ENCODE peak calls at places on chromosomes 5 and 9, in seven cellular contexts. Z, W, P, J, N, A and D are unnamed samples.

GRCh38 chr9:89309166-89309565 is 1.8 kb upstream of the CKS2 start:
- DNase-seq in Z (no peak), W (no peak), P (no peak), J (no peak), N (no peak), A (no peak), D (no peak)

GRCh38 chr9:130042406-130042930 is 521 bp downstream of the FNBP1 start:
- DNase-seq in Z (peak; percentile 72), W (no peak), P (no peak), J (no peak), N (no peak), A (no peak), D (no peak)

GRCh38 chr5:15914603-15915002 is 265.0 kb downstream of the MARCHF11 start:
- DNase-seq in Z (no peak), W (no peak), P (no peak), J (no peak), N (no peak), A (no peak), D (no peak)

GRCh38 chr5:61334224-61335196 is 2.5 kb downstream of the ZSWIM6 start:
- DNase-seq in Z (no peak), W (no peak), P (no peak), J (no peak), N (no peak), A (no peak), D (peak; percentile 46)

GRCh38 chr9:6680797-6681146 is 35.2 kb upstream of the GLDC start:
- DNase-seq in Z (no peak), W (no peak), P (peak; percentile 67), J (peak; percentile 68), N (peak; percentile 68), A (no peak), D (no peak)

GRCh38 chr5:157046041-157046440 is 12.9 kb downstream of the HAVCR1 start:
- DNase-seq in Z (no peak), W (peak; percentile 28), P (peak; percentile 92), J (no peak), N (peak; percentile 59), A (no peak), D (no peak)

GRCh38 chr5:14942212-14942611 is 70.6 kb upstream of the ANKH start:
- DNase-seq in Z (no peak), W (no peak), P (no peak), J (no peak), N (no peak), A (no peak), D (no peak)

GRCh38 chr5:96125335-96125891 is 163.8 kb upstream of the ELL2 start:
- DNase-seq in Z (no peak), W (no peak), P (no peak), J (no peak), N (peak; percentile 92), A (no peak), D (peak; percentile 70)

GRCh38 chr5:75666801-75667200 is 50.4 kb downstream of the POC5 start:
- DNase-seq in Z (no peak), W (no peak), P (peak; percentile 20), J (no peak), N (no peak), A (no peak), D (no peak)

GRCh38 chr9:33167949-33168535 is 906 bp upstream of the B4GALT1 start:
- DNase-seq in Z (no peak), W (no peak), P (no peak), J (peak; percentile 70), N (no peak), A (no peak), D (no peak)

GRCh38 chr5:147809830-147810666 is 21.4 kb downstream of the SPINK1 start:
- DNase-seq in Z (no peak), W (no peak), P (no peak), J (no peak), N (no peak), A (no peak), D (no peak)

GRCh38 chr5:147818290-147818689 is 13.2 kb downstream of the SPINK1 start:
- DNase-seq in Z (no peak), W (no peak), P (no peak), J (no peak), N (no peak), A (no peak), D (no peak)

GRCh38 chr5:147819371-147819770 is 12.1 kb downstream of the SPINK1 start:
- DNase-seq in Z (no peak), W (no peak), P (no peak), J (no peak), N (no peak), A (no peak), D (no peak)

DNA sequence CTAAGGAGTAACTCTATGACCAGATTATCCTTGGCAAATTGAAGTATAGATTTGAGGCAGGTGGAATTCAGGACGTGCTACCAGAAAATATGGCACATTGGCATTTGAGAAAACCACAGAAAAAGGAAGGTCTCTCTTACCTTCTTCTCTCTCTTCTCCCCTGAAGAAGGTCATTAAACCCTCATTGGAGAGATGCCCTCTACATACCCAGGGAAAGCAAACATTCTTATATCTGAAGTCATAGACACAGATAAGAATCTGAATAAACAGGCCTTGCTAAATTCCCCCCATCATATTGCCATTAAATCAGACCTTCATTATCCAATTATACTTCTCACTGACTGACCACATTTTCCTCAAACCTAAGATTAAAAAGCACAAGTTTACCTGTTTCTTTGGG is 17.8 kb downstream of the SPINK1 start:
- DNase-seq in Z (no peak), W (no peak), P (no peak), J (no peak), N (no peak), A (no peak), D (no peak)
- H3K4me2 ChIP-seq in Z (no peak overlapping the region), W (no peak overlapping the region), P (no peak overlapping the region), J (no peak overlapping the region), N (no peak overlapping the region), A (no peak overlapping the region), D (no peak overlapping the region)

GRCh38 chr5:38509185-38509584 is 47.3 kb downstream of the LIFR start:
- DNase-seq in Z (no peak), W (no peak), P (no peak), J (no peak), N (no peak), A (no peak), D (no peak)
- TF ChIP-seq MAX in Z (no peak), W (no peak), P (no peak), J (no peak), N (no peak), A (no peak), D (no peak)

DNA sequence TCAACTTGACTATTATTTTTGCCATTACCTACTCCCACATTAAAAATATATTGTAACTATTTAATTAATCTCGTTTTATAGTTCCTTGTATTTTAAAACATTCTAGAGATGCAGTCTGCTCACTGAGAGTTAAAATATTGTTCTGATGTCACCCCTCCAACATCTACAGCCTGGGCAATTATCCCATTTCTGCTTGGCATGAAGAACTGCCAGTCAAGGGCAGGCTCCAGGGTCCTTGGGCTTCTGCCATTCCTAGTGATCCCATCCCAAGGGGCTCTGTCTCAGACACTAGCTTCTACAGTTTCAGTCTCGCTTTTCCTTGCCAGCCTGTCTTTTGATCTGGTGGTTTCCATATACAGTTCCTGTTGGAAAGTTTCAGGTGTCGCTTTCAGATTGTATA is 287.2 kb downstream of the TMEM232 start:
- DNase-seq in Z (no peak), W (no peak), P (no peak), J (no peak), N (no peak), A (no peak), D (no peak)
- TF ChIP-seq POLR2A in Z (no peak), W (no peak), P (no peak), J (no peak), N (no peak), A (no peak), D (no peak)

GRCh38 chr5:176785184-176786145 is 24.9 kb upstream of the UNC5A start:
- DNase-seq in Z (no peak), W (no peak), P (no peak), J (no peak), N (no peak), A (no peak), D (no peak)

GRCh38 chr5:176780951-176781350 is 29.4 kb upstream of the UNC5A start:
- DNase-seq in Z (no peak), W (no peak), P (no peak), J (no peak), N (peak; percentile 27), A (no peak), D (no peak)

GRCh38 chr5:176781638-176782570 is 28.5 kb upstream of the UNC5A start:
- DNase-seq in Z (no peak), W (no peak), P (no peak), J (no peak), N (no peak), A (no peak), D (no peak)

GRCh38 chr5:176787676-176788075 is 22.7 kb upstream of the UNC5A start:
- DNase-seq in Z (no peak), W (peak; percentile 15), P (peak; percentile 38), J (peak; percentile 22), N (no peak), A (no peak), D (no peak)

DNA sequence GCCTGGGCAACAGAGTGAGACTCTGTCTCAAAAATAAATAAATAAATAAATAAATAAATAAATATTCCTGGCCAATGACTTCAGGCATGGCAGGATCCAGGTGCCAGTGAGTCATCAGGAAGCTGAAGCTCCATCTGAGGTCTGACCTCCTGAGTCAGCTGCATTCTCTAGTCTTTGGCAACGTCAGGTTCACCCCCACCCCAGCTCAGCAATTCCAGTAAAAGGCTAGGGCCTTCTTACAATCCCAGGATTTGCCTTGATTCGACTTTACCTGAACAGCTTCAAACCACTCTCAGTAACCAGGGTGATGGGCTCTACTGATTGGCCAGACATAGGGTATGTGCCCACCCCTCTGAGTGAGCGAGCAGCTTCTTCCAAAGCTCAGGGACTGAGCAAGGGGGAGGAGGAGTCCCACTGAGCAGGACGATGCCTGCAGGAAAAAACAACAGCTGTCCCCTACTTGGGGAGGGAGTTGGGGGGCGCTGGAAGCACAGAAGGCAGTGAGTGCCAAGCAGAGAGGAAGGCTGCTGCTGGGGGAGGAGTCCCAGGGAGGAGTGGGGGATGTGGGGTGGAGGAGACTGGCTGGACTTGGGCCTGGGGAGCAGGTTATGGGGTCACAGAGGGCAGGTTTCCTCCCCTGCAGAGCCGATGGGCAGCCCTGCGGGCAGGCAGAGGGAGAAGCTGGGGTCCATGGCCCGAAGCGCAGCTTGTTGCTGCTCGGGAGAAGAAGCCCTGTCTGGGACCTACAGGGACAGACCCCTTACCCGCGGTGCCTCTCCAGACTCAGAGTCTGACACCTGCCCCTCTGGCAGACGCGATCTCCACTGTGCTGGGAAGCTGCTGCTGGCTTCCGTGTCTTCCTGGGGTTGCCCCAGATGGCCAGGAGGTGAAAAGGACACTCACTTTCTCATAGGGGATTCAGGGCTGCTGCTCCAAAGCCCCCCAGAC is 25.9 kb upstream of the UNC5A start:
- DNase-seq in Z (peak; percentile 64), W (peak; percentile 81), P (peak; percentile 86), J (no peak), N (peak; percentile 15), A (no peak), D (peak; percentile 74)
- H3K4me2 ChIP-seq in Z (no peak overlapping the region), W (peak overlapping the region; percentile 82), P (peak overlapping the region; percentile 83), J (no peak overlapping the region), N (no peak overlapping the region), A (no peak overlapping the region), D (peak overlapping the region; percentile 37)

GRCh38 chr5:175885813-175886212 is 14.4 kb downstream of the CPLX2 start:
- DNase-seq in Z (no peak), W (no peak), P (no peak), J (no peak), N (no peak), A (no peak), D (no peak)
- TF ChIP-seq MAX in Z (no peak), W (no peak), P (no peak), J (no peak), N (no peak), A (no peak), D (no peak)